ENCODE peak calls at places on chromosomes 12 and 14, in seven cellular contexts. I is right atrium auricular region, S is H9, N is PC-3, O is IMR-90, C is HCT116, J is body of pancreas. G is an unnamed sample. For H3K4me1, the result is how much of the 10 kb centered on the place peaks cover.

GRCh38 chr12:104458645-104459555 is 2.2 kb downstream of the CHST11 start:
- DNase-seq in J (no peak), N (no peak), O (no peak), C (no peak), I (no peak), S (no peak), G (peak)

GRCh38 chr14:75522224-75522764 is at the start of gene BATF:
- DNase-seq in S (no peak), I (no peak), C (no peak), O (no peak), N (no peak), J (no peak), G (no peak)

GRCh38 chr14:62428429-62429203 is 616.6 kb downstream of the KCNH5 start:
- DNase-seq in N (peak), O (peak), S (no peak), J (no peak), C (no peak), I (no peak), G (peak)

GRCh38 chr14:29741909-29742401 is 185.7 kb downstream of the PRKD1 start:
- DNase-seq in O (peak), I (no peak), S (no peak), J (no peak), C (no peak), N (no peak), G (no peak)

GRCh38 chr14:52961060-52961639 is 10.3 kb upstream of the FERMT2 start:
- DNase-seq in N (peak), I (peak), O (peak), C (peak), J (peak), S (peak), G (peak)

GRCh38 chr14:86143248-86143647 is 613.3 kb downstream of the FLRT2 start:
- DNase-seq in J (no peak), N (no peak), O (no peak), C (no peak), I (no peak), S (no peak), G (no peak)

GRCh38 chr14:81509838-81510452 is 23.7 kb downstream of the SEL1L start:
- DNase-seq in I (no peak), O (no peak), J (no peak), C (no peak), N (no peak), S (no peak), G (no peak)

GRCh38 chr12:9064201-9064814 is 51.4 kb downstream of the A2M start:
- DNase-seq in J (peak), N (peak), S (peak), O (peak), I (peak), C (peak), G (peak)

GRCh38 chr14:56422703-56423213 is 156.8 kb upstream of the TMEM260 start:
- DNase-seq in C (peak), I (no peak), J (peak), S (peak), O (peak), N (peak), G (peak)

GRCh38 chr14:61749264-61749663 is 13.0 kb upstream of the SNAPC1 start:
- DNase-seq in C (no peak), J (no peak), N (peak), O (peak), S (no peak), I (no peak), G (no peak)

GRCh38 chr12:100189241-100190012 is 11.2 kb upstream of the ACTR6 start:
- DNase-seq in S (no peak), J (no peak), N (no peak), I (peak), O (no peak), C (no peak), G (no peak)

GRCh38 chr14:89276424-89276975 is 140.5 kb downstream of the FOXN3 start:
- DNase-seq in I (no peak), C (no peak), S (no peak), J (no peak), O (peak), N (no peak), G (no peak)

GRCh38 chr12:132349501-132350131 is 20.2 kb upstream of the GALNT9 start:
- DNase-seq in I (no peak), J (no peak), S (no peak), O (no peak), N (no peak), C (no peak), G (no peak)

GRCh38 chr12:22121224-22121623 is 75.2 kb downstream of the CMAS start:
- DNase-seq in O (no peak), I (no peak), S (peak), C (peak), N (peak), J (peak), G (no peak)
- TF ChIP-seq CTCF in O (no peak), I (no peak), S (peak), C (peak), N (peak), J (peak), G (peak)

GRCh38 chr12:50248883-50249282 is 34.4 kb downstream of the LIMA1 start:
- DNase-seq in J (no peak), S (no peak), O (no peak), I (no peak), N (no peak), C (no peak), G (no peak)

GRCh38 chr12:50249464-50250229 is 33.7 kb downstream of the LIMA1 start:
- DNase-seq in S (no peak), N (peak), C (no peak), J (no peak), I (no peak), O (no peak), G (no peak)

GRCh38 chr12:50246873-50247612 is 36.3 kb downstream of the LIMA1 start:
- DNase-seq in I (peak), J (peak), S (no peak), O (peak), C (peak), N (peak), G (peak)

GRCh38 chr12:50246159-50246865 is 37.0 kb downstream of the LIMA1 start:
- DNase-seq in O (no peak), S (no peak), I (no peak), C (no peak), N (no peak), J (no peak), G (no peak)

DNA sequence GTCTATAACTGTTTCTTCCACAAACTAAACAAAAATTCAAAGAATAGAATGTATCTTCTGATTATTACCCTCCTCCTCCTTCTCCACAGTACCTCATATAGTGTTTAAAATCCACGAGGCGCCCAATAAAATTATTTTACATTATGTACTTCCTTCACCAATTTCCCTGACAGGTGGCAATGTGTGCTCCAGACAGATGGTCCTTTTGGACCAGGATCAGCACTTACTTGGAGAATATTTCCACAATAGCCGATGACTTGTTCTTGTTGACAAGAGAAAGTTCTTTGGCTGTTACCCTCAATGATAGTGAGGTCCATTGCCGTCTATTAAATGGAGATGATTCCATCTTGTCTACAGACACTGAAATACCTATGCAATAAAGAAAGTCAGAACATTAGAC is 34.9 kb downstream of the LIMA1 start:
- DNase-seq in O (no peak), J (no peak), N (no peak), I (no peak), S (no peak), C (no peak), G (no peak)
- H3K4me1 ChIP-seq in O (under half), J (under half), N (half or more), I (under half), S (under half), C (half or more), G (half or more)

DNA sequence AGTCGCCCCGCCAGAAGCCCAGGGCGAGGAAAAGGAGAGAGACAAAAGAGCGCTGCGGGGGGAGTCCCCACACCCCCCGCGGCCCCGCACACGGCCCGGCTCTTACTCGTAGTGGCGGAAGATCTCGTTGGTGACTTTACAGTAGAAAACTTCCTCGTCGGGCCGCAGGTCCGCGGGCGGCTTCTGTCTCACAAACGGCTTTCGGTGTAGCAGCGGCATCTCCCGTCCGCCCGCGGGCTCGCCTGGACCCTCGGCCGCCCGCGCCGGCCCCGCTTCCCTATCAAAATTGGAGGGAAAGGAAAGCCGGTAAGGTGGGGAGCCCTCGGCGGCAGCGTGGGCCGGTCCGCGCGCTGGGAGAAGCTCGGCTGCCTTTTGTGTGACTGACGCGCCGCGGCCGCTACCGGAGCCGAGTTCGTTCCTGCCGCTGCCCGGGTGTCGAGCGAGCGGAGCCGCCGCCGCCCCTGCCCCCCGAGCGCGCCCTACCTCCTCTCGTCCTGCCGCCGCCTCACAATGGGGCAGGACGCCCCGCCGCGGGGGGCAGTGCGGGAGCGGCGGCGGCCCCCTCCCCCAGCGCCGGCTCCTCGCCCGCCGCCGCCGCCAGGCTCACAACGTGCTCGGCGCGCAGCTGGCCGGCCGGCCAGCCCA is 652 bp downstream of the BAZ1A start:
- DNase-seq in O (peak), S (peak), J (peak), I (no peak), C (no peak), N (peak), G (peak)
- TF ChIP-seq CTCF in O (peak), S (no peak), J (no peak), I (no peak), C (no peak), N (no peak), G (peak)

DNA sequence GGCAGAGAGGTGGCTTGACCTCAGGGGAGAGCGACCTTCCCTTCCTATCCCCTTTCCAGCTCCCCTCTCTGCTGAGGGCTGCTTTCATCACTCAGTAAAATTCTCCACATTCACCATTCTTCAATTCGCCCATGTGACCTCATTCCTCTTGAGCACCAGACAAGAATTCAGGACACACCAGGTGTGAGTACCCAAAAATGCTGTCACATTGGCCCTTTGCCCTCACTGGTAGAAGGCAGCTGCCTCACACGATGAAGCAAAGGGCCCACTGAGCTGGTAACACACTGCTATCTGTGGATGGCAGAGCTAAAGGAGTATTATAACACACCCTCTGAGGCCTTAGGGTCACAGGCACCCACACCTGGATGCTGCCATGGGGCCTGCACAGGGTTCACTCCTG is 59.7 kb downstream of the SSH1 start:
- DNase-seq in J (no peak), N (no peak), S (no peak), C (no peak), I (no peak), O (no peak), G (no peak)
- H3K4me1 ChIP-seq in J (under half), N (under half), S (under half), C (under half), I (under half), O (under half), G (under half)

DNA sequence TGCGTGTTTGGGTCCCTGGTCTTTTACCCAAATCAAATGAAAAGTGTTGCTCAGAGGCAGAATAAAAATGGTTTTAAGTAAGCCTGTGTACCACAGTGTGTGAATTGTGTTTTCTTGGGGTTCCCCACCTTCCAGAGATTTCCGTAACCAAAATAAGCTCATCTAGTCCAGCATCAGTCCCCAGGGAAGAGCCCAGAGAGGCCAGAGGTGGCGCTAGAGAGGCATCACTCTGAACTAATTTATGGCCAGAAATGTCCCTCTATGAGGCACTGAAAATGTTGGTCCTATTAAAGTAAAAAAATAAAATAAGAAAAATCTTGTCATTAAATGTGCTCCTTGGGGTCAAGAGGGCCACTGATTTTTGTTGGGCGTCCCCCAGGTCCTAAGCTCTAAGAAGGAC is 24.9 kb upstream of the PRKAB1 start:
- DNase-seq in N (no peak), C (no peak), J (no peak), O (no peak), S (peak), I (no peak), G (no peak)
- TF ChIP-seq CTCF in N (peak), C (peak), J (no peak), O (peak), S (peak), I (no peak), G (no peak)